ENCODE peak calls at places on chromosomes 3 and 15, in five cellular contexts. One of them, this sample, is unnamed.
A peak's percentile ranks its signal among the peaks of the same experiment; 100 is the strongest.

GRCh38 chr3:23734481-23734880 is 71.3 kb upstream of the UBE2E1 start:
- DNase-seq in H1: no peak
- DNase-seq in GM12878: no peak
- DNase-seq in K562: no peak
- DNase-seq in GM12891: no peak
- DNase-seq in this sample: no peak

GRCh38 chr3:116037954-116038911 is 407.1 kb downstream of the LSAMP start:
- DNase-seq in H1: no peak
- DNase-seq in GM12878: peak; percentile 58
- DNase-seq in K562: no peak
- DNase-seq in GM12891: peak; percentile 27
- DNase-seq in this sample: no peak

GRCh38 chr3:70000028-70000410 is 486 bp downstream of the SAMMSON start:
- DNase-seq in H1: no peak
- DNase-seq in GM12878: no peak
- DNase-seq in K562: peak; percentile 10
- DNase-seq in GM12891: no peak
- DNase-seq in this sample: no peak

GRCh38 chr3:58386966-58387365 is 46.7 kb downstream of the PDHB start:
- DNase-seq in H1: no peak
- DNase-seq in GM12878: no peak
- DNase-seq in K562: no peak
- DNase-seq in GM12891: no peak
- DNase-seq in this sample: no peak

GRCh38 chr3:32780735-32781210 is 37.0 kb upstream of the TRIM71 start:
- DNase-seq in H1: peak; percentile 98
- DNase-seq in GM12878: no peak
- DNase-seq in K562: peak; percentile 75
- DNase-seq in GM12891: no peak
- DNase-seq in this sample: peak; percentile 21

GRCh38 chr3:33773627-33774026 is 24.8 kb upstream of the PDCD6IP start:
- DNase-seq in H1: no peak
- DNase-seq in GM12878: no peak
- DNase-seq in K562: no peak
- DNase-seq in GM12891: no peak
- DNase-seq in this sample: no peak

GRCh38 chr15:44157679-44158078 is 37.4 kb downstream of the FRMD5 start:
- DNase-seq in H1: no peak
- DNase-seq in GM12878: no peak
- DNase-seq in K562: no peak
- DNase-seq in GM12891: no peak
- DNase-seq in this sample: no peak

GRCh38 chr3:71186816-71187215 is 396.7 kb downstream of the FOXP1 start:
- DNase-seq in H1: no peak
- DNase-seq in GM12878: no peak
- DNase-seq in K562: no peak
- DNase-seq in GM12891: no peak
- DNase-seq in this sample: no peak

GRCh38 chr15:39504812-39505211 is 76.1 kb upstream of the THBS1 start:
- DNase-seq in H1: no peak
- DNase-seq in GM12878: no peak
- DNase-seq in K562: no peak
- DNase-seq in GM12891: no peak
- DNase-seq in this sample: no peak

GRCh38 chr3:170941551-170941950 is 33.1 kb upstream of the EIF5A2 start:
- DNase-seq in H1: no peak
- DNase-seq in GM12878: no peak
- DNase-seq in K562: no peak
- DNase-seq in GM12891: no peak
- DNase-seq in this sample: no peak

GRCh38 chr15:70528270-70528706 is 235.1 kb downstream of the UACA start:
- DNase-seq in H1: no peak
- DNase-seq in GM12878: peak; percentile 66
- DNase-seq in K562: peak; percentile 20
- DNase-seq in GM12891: no peak
- DNase-seq in this sample: peak; percentile 29

GRCh38 chr3:191094057-191094456 is 105.0 kb upstream of the OSTN start:
- DNase-seq in H1: no peak
- DNase-seq in GM12878: no peak
- DNase-seq in K562: no peak
- DNase-seq in GM12891: no peak
- DNase-seq in this sample: no peak

GRCh38 chr15:58357529-58358476 is 74.0 kb upstream of the LIPC start:
- DNase-seq in H1: no peak
- DNase-seq in GM12878: no peak
- DNase-seq in K562: no peak
- DNase-seq in GM12891: no peak
- DNase-seq in this sample: no peak

GRCh38 chr3:139281096-139281495 is 62.7 kb upstream of the MRPS22 start:
- DNase-seq in H1: no peak
- DNase-seq in GM12878: no peak
- DNase-seq in K562: no peak
- DNase-seq in GM12891: no peak
- DNase-seq in this sample: no peak

GRCh38 chr3:189042832-189043231 is 128.9 kb upstream of the TPRG1 start:
- DNase-seq in H1: no peak
- DNase-seq in GM12878: no peak
- DNase-seq in K562: no peak
- DNase-seq in GM12891: no peak
- DNase-seq in this sample: no peak

GRCh38 chr3:17023006-17023664 is 138.4 kb downstream of the PLCL2 start:
- DNase-seq in H1: no peak
- DNase-seq in GM12878: peak; percentile 56
- DNase-seq in K562: no peak
- DNase-seq in GM12891: no peak
- DNase-seq in this sample: no peak

DNA sequence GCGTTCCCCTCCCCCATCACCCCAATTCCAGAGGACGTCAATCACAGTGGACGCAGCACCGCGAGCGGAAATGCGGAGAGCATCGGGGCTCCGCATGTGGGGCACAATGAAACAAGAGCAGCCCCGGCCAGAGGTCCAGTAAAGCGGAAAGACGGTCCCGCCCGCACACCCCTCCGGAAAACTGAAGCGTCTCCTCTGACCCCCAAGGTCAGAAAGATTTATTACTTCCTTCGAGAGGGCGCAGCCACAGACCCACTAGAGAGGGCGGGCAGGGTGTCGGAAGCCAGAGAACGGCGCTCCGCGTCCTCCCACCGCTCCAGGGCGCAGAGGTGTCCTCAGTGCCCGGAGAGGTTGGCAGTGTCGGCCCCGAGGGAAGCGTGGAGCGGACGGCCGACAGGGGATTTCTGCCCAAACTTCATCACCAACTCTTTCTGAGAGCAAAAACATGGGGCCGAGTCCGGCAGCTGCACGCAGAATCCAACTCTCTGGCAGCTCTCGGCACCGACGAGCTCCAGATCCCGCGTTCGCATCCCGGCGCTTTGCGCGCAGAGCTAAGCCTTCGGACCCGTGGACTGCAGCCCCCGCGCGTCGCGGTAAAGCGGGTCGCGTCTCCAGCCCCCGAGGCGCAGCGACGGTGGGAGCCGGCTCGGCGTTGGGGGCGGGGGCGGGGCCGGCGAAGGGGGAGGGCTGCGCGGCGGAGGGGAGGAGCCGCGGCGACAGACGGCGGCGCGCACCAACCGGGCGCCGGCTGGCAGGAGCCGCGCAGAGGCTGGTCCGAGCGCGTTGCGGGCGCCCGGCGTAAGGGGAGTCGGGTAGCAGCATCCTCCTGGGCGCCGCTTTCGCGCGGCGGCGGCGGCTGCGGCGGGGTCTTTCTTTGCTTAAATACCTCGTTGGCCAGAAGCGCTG is at the start of gene CHST2:
- DNase-seq in H1: no peak
- DNase-seq in GM12878: no peak
- DNase-seq in K562: peak; percentile 95
- DNase-seq in GM12891: peak; percentile 88
- DNase-seq in this sample: peak; percentile 87
- TF ChIP-seq POLR2A in H1: no peak
- TF ChIP-seq POLR2A in GM12878: peak; percentile 63
- TF ChIP-seq POLR2A in K562: peak; percentile 91
- TF ChIP-seq POLR2A in GM12891: peak; percentile 77
- TF ChIP-seq POLR2A in this sample: peak; percentile 75

GRCh38 chr3:42581400-42581708 is 413 bp downstream of the SEC22C start:
- DNase-seq in H1: no peak
- DNase-seq in GM12878: no peak
- DNase-seq in K562: no peak
- DNase-seq in GM12891: no peak
- DNase-seq in this sample: no peak

GRCh38 chr3:42582474-42583070 is 805 bp upstream of the SEC22C start:
- DNase-seq in H1: no peak
- DNase-seq in GM12878: no peak
- DNase-seq in K562: no peak
- DNase-seq in GM12891: no peak
- DNase-seq in this sample: no peak

GRCh38 chr3:42578054-42578453 is 3.7 kb downstream of the SEC22C start:
- DNase-seq in H1: no peak
- DNase-seq in GM12878: no peak
- DNase-seq in K562: no peak
- DNase-seq in GM12891: no peak
- DNase-seq in this sample: no peak

DNA sequence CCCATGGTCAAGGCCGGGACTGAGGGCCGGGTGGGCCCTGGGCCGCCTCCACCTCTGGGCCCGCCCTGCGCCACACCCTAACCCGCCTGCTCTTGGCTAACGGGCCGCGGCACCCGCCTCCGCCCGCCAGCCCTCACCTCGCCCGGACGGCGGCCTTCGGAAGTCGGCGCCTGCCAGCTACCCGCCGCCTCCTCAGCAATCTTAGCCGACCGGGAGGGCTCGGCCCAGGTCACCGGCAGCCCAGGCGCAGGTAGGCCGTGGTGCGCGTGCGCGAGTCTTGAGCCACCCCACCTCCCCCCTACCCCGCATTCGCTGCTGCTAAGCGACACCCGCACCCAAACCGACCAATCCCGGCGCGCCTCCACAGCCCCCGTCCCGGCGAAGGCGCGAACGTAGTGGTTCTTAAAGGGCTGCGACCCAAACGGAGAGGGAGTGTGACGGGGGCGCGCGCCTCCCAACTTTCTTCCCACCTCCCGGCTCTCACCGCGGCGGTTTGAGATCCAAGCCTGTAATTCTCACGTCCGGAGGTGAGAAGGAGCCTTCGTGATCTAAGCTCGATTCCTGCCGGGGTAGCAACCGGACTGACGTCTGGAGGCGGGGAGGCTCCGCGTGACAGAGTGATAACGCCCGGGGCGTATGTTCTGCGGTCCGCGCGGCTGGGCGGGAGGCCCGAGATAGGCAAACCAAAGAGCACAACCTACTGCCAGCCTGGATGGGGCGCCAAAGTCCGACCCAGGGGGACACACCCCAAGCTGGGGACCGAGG is at the start of gene SEC22C:
- DNase-seq in H1: peak; percentile 88
- DNase-seq in GM12878: peak; percentile 73
- DNase-seq in K562: peak; percentile 100
- DNase-seq in GM12891: peak; percentile 97
- DNase-seq in this sample: peak; percentile 99
- TF ChIP-seq TAF1 in H1: peak; percentile 92
- TF ChIP-seq TAF1 in GM12878: peak; percentile 32
- TF ChIP-seq TAF1 in K562: peak; percentile 37
- TF ChIP-seq TAF1 in GM12891: peak; percentile 44
- TF ChIP-seq TAF1 in this sample: peak; percentile 29

GRCh38 chr3:152328841-152329240 is 60.1 kb downstream of the MBNL1 start:
- DNase-seq in H1: no peak
- DNase-seq in GM12878: no peak
- DNase-seq in K562: no peak
- DNase-seq in GM12891: no peak
- DNase-seq in this sample: no peak
- TF ChIP-seq POLR2AphosphoS5 in H1: no peak
- TF ChIP-seq POLR2AphosphoS5 in GM12878: no peak
- TF ChIP-seq POLR2AphosphoS5 in K562: no peak
- TF ChIP-seq POLR2AphosphoS5 in GM12891: no peak
- TF ChIP-seq POLR2AphosphoS5 in this sample: no peak

GRCh38 chr3:125990253-125990970 is 21.4 kb downstream of the ROPN1B start:
- DNase-seq in H1: peak; percentile 75
- DNase-seq in GM12878: peak; percentile 4
- DNase-seq in K562: peak; percentile 61
- DNase-seq in GM12891: peak; percentile 53
- DNase-seq in this sample: peak; percentile 41
- TF ChIP-seq POLR2A in H1: peak; percentile 63
- TF ChIP-seq POLR2A in GM12878: peak; percentile 72
- TF ChIP-seq POLR2A in K562: peak; percentile 46
- TF ChIP-seq POLR2A in GM12891: peak; percentile 65
- TF ChIP-seq POLR2A in this sample: peak; percentile 75

GRCh38 chr15:62026707-62027565 is 33.3 kb downstream of the VPS13C start:
- DNase-seq in H1: no peak
- DNase-seq in GM12878: no peak
- DNase-seq in K562: no peak
- DNase-seq in GM12891: no peak
- DNase-seq in this sample: no peak

GRCh38 chr15:62020576-62021160 is 39.6 kb downstream of the VPS13C start:
- DNase-seq in H1: no peak
- DNase-seq in GM12878: no peak
- DNase-seq in K562: no peak
- DNase-seq in GM12891: no peak
- DNase-seq in this sample: no peak

GRCh38 chr15:62027916-62028315 is 32.3 kb downstream of the VPS13C start:
- DNase-seq in H1: no peak
- DNase-seq in GM12878: no peak
- DNase-seq in K562: no peak
- DNase-seq in GM12891: no peak
- DNase-seq in this sample: no peak

DNA sequence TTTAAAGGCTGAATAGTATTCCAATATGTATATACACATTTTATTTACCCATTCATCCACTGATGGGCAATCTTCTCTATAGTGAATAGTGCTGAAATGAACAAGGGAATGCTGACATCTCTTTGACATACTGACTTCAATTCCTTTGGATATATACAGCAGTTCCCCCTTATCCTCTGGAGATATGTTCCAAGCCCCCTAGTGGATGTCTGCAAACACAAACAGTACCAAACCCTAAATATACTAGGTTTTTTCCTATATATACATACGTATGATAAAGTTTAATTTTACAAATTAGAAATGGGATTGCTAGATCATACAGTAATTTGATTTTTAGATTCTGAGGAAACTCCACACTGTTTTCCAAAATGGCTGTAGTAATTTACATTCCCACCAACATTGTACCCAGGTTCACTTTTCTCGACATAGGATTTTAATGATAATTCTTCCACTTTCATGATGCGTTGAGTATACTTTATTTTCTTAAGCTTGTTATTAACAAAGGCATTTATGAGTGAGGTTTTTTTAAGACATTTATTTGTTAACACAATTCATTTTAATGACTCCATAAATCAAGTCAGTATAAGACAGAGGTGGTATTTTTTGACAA is 38.2 kb downstream of the VPS13C start:
- DNase-seq in H1: no peak
- DNase-seq in GM12878: no peak
- DNase-seq in K562: no peak
- DNase-seq in GM12891: no peak
- DNase-seq in this sample: no peak
- TF ChIP-seq TAF1 in H1: no peak
- TF ChIP-seq TAF1 in GM12878: no peak
- TF ChIP-seq TAF1 in K562: no peak
- TF ChIP-seq TAF1 in GM12891: no peak
- TF ChIP-seq TAF1 in this sample: no peak

This sample was measured in GM12892.